ENCODE peak calls at places on chromosomes 3 and 15, in eight cellular contexts. V, S, C, M, A, X, I and D are unnamed samples.

GRCh38 chr3:17469520-17469919 is 272.9 kb downstream of the TBC1D5 start:
- DNase-seq in A (no peak), V (no peak), X (no peak), S (no peak), I (no peak), M (no peak), C (no peak), D (no peak)

GRCh38 chr3:176842914-176843313 is 354.4 kb downstream of the TBL1XR1 start:
- DNase-seq in S (no peak), A (no peak), M (no peak), X (no peak), V (no peak), C (no peak), I (no peak), D (no peak)

GRCh38 chr3:197111685-197112084 is 82.1 kb upstream of the MELTF start:
- DNase-seq in V (no peak), A (no peak), X (no peak), S (no peak), C (no peak), M (no peak), I (no peak), D (no peak)

GRCh38 chr3:194328080-194328571 is 23.0 kb downstream of the CPN2 start:
- DNase-seq in X (no peak), V (peak; percentile 54), S (no peak), C (peak; percentile 92), M (no peak), A (peak; percentile 55), I (peak; percentile 72), D (no peak)

GRCh38 chr3:188220988-188221818 is 67.2 kb downstream of the LPP start:
- DNase-seq in C (peak; percentile 80), M (no peak), I (peak; percentile 93), A (no peak), V (no peak), S (no peak), X (no peak), D (no peak)

GRCh38 chr3:188633206-188633605 is 479.2 kb downstream of the LPP start:
- DNase-seq in S (no peak), A (no peak), C (no peak), X (no peak), V (no peak), M (no peak), I (no peak), D (no peak)

GRCh38 chr3:51389423-51390183 is 1.5 kb upstream of the RBM15B start:
- DNase-seq in M (peak; percentile 77), V (peak; percentile 65), I (peak; percentile 68), S (peak; percentile 66), C (peak; percentile 14), X (peak; percentile 49), A (peak; percentile 54), D (peak; percentile 79)

GRCh38 chr3:161273589-161274218 is 52.6 kb downstream of the NMD3 start:
- DNase-seq in I (peak; percentile 47), V (peak; percentile 66), S (no peak), X (no peak), M (no peak), A (peak; percentile 49), C (no peak), D (no peak)

GRCh38 chr3:197501879-197502620 is 53.7 kb downstream of the BDH1 start:
- DNase-seq in I (peak; percentile 66), C (peak; percentile 70), X (peak; percentile 9), M (peak; percentile 78), A (peak; percentile 28), S (peak; percentile 67), V (peak; percentile 84), D (no peak)

GRCh38 chr3:155805802-155806618 is at the start of gene C3orf33:
- DNase-seq in M (peak; percentile 91), A (peak; percentile 72), C (peak; percentile 29), X (peak; percentile 77), V (peak; percentile 66), S (peak; percentile 81), I (peak; percentile 70), D (peak; percentile 89)

GRCh38 chr15:67133738-67134576 is 68.6 kb downstream of the SMAD3 start:
- DNase-seq in C (peak; percentile 99), X (peak; percentile 57), S (no peak), A (peak; percentile 90), M (no peak), I (peak; percentile 91), V (peak; percentile 49), D (peak; percentile 75)

GRCh38 chr3:126056681-126057546 is 27.0 kb downstream of the SLC41A3 start:
- DNase-seq in S (peak; percentile 33), A (peak; percentile 11), X (no peak), V (no peak), M (peak; percentile 61), I (no peak), C (no peak), D (no peak)

GRCh38 chr15:25933456-25934158 is 70.5 kb upstream of the ATP10A start:
- DNase-seq in X (peak; percentile 66), C (peak; percentile 79), V (peak; percentile 83), I (peak; percentile 6), S (peak; percentile 30), M (peak; percentile 89), A (peak; percentile 85), D (peak; percentile 80)

GRCh38 chr15:52427804-52428203 is 100.9 kb downstream of the MYO5A start:
- DNase-seq in X (no peak), M (no peak), C (peak; percentile 65), V (peak; percentile 87), A (no peak), S (no peak), I (peak; percentile 54), D (no peak)

GRCh38 chr15:35496585-35496984 is 49.4 kb downstream of the DPH6 start:
- DNase-seq in X (no peak), A (no peak), C (no peak), V (no peak), M (no peak), S (no peak), I (no peak), D (no peak)

GRCh38 chr15:79724804-79725203 is 172.0 kb downstream of the MTHFS start:
- DNase-seq in V (no peak), S (no peak), C (no peak), I (no peak), A (no peak), M (no peak), X (no peak), D (no peak)

GRCh38 chr3:60551455-60552209 is 699.6 kb downstream of the FHIT start:
- DNase-seq in S (no peak), C (no peak), I (no peak), A (no peak), X (no peak), V (no peak), M (no peak), D (no peak)

GRCh38 chr3:67976683-67977082 is 322.3 kb upstream of the SUCLG2 start:
- DNase-seq in C (peak; percentile 12), V (no peak), S (no peak), A (no peak), M (no peak), I (no peak), X (no peak), D (no peak)

GRCh38 chr15:36332301-36332700 is 247.1 kb upstream of the CDIN1 start:
- DNase-seq in I (peak; percentile 67), X (no peak), C (no peak), M (no peak), A (no peak), S (no peak), V (peak; percentile 18), D (no peak)